ENCODE peak calls at places on chromosomes 6 and 20, in four cellular contexts. K is psoas muscle; S is SJSA1; Y is CD8-positive, alpha-beta T cell. R is an unnamed sample.

GRCh38 chr6:119025793-119026192 is 52.7 kb downstream of the FAM184A start:
- DNase-seq in K (no peak), S (no peak), Y (no peak), R (no peak)

GRCh38 chr6:130223508-130223907 is 757 bp upstream of the SAMD3 start:
- DNase-seq in K (no peak), S (no peak), Y (peak; percentile 49), R (no peak)

GRCh38 chr6:107489636-107490567 is at the start of gene SOBP:
- DNase-seq in K (peak; percentile 87), S (peak; percentile 53), Y (peak; percentile 64), R (peak; percentile 81)

GRCh38 chr6:134201716-134202115 is 116.2 kb downstream of the SGK1 start:
- DNase-seq in K (no peak), S (no peak), Y (no peak), R (no peak)

GRCh38 chr20:56411759-56412472 is at the start of gene CASS4:
- DNase-seq in K (no peak), S (no peak), Y (peak; percentile 39), R (no peak)

GRCh38 chr6:71181565-71181964 is 107.0 kb upstream of the OGFRL1 start:
- DNase-seq in K (no peak), S (peak; percentile 84), Y (no peak), R (no peak)

GRCh38 chr6:26087284-26088115 is at the start of gene HFE:
- DNase-seq in K (peak; percentile 64), S (peak; percentile 52), Y (peak; percentile 25), R (peak; percentile 65)

GRCh38 chr6:82750570-82750969 is 315.1 kb downstream of the UBE3D start:
- DNase-seq in K (no peak), S (peak; percentile 61), Y (no peak), R (no peak)

GRCh38 chr20:17730069-17730468 is 30.3 kb downstream of the BANF2 start:
- DNase-seq in K (no peak), S (no peak), Y (no peak), R (no peak)

GRCh38 chr6:73652637-73653570 is 888 bp downstream of the SLC17A5 start:
- DNase-seq in K (peak; percentile 67), S (peak; percentile 60), Y (peak; percentile 62), R (peak; percentile 64)

GRCh38 chr20:44703956-44704488 is 11.1 kb upstream of the CCN5 start:
- DNase-seq in K (no peak), S (no peak), Y (no peak), R (no peak)

GRCh38 chr6:111631930-111632460 is 26.3 kb upstream of the TRAF3IP2 start:
- DNase-seq in K (no peak), S (no peak), Y (no peak), R (no peak)

DNA sequence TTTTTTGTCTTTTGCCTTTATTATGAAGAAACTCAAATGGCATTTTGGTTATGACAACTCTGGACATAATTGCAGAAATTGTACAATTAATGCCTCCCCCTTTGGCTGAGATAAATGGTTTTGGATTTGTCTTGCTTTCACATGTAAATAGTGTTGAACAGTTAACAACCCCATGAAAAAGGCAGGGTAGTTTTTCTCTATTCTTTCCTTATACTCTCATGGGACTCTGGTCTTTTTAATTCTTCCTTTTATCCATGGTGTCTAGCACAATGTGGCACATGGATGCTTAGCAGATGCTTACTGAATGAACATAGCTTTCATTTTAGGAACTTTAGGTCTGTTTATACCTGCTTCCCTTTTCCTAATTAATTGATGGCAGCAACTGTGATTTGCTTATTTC is 75.6 kb downstream of the NCOA3 start:
- DNase-seq in K (no peak), S (no peak), Y (no peak), R (no peak)
- H3K27ac ChIP-seq in K (peak overlapping the region; percentile 54), S (no peak overlapping the region), Y (no peak overlapping the region), R (no peak overlapping the region)

DNA sequence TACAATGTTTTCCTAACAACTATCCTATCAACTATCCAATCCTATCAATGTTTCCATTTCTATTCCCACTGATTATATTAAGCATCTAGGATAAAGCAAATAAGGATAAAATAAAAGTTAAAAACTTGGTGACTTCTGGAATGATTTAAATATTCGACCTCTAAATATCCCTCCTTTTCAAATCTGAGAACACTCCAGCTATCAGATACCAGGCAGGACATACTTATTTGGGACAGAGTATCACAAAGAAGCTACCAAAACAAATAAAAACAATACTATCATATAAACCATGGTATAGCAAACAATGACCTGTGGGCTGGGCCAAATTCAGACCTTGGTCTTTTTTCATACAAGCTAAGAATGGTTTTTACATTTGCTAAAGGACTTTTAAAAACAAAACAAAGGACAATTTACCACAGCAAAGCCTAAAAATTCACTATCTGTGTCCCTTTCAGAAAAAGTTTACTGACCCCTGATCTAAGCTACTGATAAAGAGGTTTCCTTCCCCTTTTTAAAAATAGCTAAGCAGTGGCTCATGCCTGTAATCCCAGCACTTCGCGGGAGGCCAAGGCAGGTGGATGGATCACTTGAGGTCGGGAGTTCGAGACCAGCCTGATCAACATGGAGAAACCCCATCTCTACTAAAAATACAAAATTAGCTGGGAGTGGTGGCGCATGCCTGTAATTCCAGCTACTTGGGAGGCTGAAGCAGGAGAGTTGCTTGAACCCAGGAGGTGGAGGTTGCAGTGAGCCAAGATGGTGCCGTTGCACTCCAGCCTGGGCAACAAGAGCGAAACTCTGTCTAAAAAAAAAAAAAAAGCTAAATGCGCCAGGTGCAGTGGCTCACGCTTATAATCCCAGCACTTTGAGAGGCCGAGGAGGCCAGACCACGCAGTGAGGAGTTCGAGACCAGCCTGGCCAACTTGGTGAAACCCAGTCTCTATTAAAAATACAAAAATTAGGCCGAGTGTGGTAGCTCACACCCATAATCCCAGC is 6.0 kb downstream of the NUP153 start:
- DNase-seq in K (no peak), S (no peak), Y (no peak), R (no peak)
- H3K27ac ChIP-seq in K (peak overlapping the region; percentile 19), S (no peak overlapping the region), Y (no peak overlapping the region), R (peak overlapping the region; percentile 20)

GRCh38 chr20:35463455-35464300 is 8.3 kb downstream of the CEP250 start:
- DNase-seq in K (no peak), S (peak; percentile 51), Y (peak; percentile 62), R (peak; percentile 63)
- H3K27ac ChIP-seq in K (no peak overlapping the region), S (no peak overlapping the region), Y (no peak overlapping the region), R (no peak overlapping the region)

DNA sequence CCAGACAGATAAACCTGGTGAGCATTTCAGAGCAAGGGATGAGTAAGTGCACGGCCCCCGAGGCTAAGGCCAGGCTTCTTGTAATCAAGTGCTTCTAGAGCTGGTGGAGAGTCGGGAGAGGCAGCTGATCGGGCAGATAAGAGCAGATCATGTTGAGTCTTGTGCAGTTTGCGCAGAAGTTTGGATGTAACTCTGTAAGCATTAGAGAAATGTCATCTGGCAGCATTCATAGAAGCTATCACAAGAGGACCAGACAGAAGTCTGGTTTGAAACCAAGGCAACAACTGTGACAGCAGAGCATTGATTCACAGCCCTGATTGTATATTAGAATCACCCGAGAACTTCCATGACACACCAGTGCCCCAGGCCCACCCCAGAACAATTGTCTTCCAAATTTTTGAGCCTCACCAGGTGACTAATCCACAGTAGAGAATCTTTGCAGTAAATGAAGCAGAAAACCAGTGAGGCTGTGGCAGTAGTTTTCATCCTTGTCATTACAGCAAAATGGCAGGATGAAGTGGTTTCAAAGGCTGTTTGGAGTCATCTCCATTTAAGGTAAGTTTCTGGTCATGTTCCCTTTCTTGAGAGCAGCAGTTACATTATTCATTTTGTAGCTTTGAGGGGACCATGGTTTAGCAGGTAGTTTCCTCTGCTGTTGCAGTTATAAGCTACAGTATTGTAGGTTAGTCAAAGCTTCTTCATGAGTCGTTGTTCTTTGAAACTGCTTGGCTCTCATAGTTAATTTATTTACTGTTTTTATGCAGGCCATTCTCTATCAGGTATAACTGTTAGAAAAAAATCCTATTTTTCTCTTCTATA is 84.1 kb downstream of the RNF217 start:
- DNase-seq in K (no peak), S (no peak), Y (no peak), R (no peak)
- H3K27ac ChIP-seq in K (no peak overlapping the region), S (no peak overlapping the region), Y (no peak overlapping the region), R (no peak overlapping the region)

GRCh38 chr20:58277578-58278344 is 31.8 kb upstream of the RAB22A start:
- DNase-seq in K (no peak), S (no peak), Y (no peak), R (no peak)
- H3K27ac ChIP-seq in K (no peak overlapping the region), S (no peak overlapping the region), Y (no peak overlapping the region), R (no peak overlapping the region)

GRCh38 chr20:53003420-53003819 is 31.3 kb downstream of the TSHZ2 start:
- DNase-seq in K (no peak), S (no peak), Y (no peak), R (no peak)
- H3K27ac ChIP-seq in K (no peak overlapping the region), S (no peak overlapping the region), Y (no peak overlapping the region), R (no peak overlapping the region)

GRCh38 chr6:33575211-33575610 is 4.9 kb downstream of the BAK1 start:
- DNase-seq in K (no peak), S (no peak), Y (no peak), R (no peak)

GRCh38 chr6:33577718-33578117 is 2.4 kb downstream of the BAK1 start:
- DNase-seq in K (no peak), S (no peak), Y (no peak), R (no peak)

GRCh38 chr6:33577106-33577535 is 3.0 kb downstream of the BAK1 start:
- DNase-seq in K (peak; percentile 72), S (no peak), Y (no peak), R (peak; percentile 67)

GRCh38 chr6:33578164-33578563 is 1.9 kb downstream of the BAK1 start:
- DNase-seq in K (no peak), S (no peak), Y (no peak), R (no peak)

DNA sequence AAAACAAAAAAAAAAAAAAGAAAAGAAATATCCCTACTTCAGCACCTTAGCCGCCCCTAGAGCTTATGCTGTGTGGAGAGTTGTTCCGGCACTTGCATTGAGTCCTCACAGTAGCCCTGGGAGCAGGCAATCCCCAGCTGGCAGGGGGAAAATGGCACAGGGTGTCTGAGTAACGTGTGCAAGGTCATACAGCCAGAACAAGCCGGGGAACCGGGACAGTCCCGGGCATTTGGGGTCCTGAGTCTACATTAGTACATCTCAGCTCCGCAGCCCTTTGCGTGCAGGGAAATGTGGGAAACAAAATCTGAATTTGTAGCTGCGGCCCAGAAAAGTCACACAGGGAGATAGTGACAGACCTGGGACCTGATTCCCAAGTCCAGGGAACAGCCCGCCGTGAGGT is 3.4 kb downstream of the BAK1 start:
- DNase-seq in K (no peak), S (no peak), Y (no peak), R (no peak)
- H3K27ac ChIP-seq in K (peak overlapping the region; percentile 4), S (no peak overlapping the region), Y (no peak overlapping the region), R (peak overlapping the region; percentile 90)

R was measured in heart right ventricle.